ENCODE peak calls at places on chromosomes 7 and 10, in five cellular contexts. N is OCI-LY7, Z is right atrium auricular region, S is HCT116, C is left ventricle myocardium inferior. B is an unnamed sample.

GRCh38 chr7:149427096-149427680 is 33.7 kb downstream of the ZNF777 start:
- DNase-seq in N (no peak), Z (no peak), S (no peak), C (no peak), B (no peak)

GRCh38 chr7:110809832-110810231 is 281.1 kb upstream of the LRRN3 start:
- DNase-seq in N (no peak), Z (no peak), S (no peak), C (no peak), B (no peak)

GRCh38 chr7:139651308-139651707 is 126.5 kb downstream of the HIPK2 start:
- DNase-seq in N (no peak), Z (no peak), S (no peak), C (no peak), B (peak; percentile 15)

GRCh38 chr10:112262556-112262955 is 20.6 kb upstream of the TECTB start:
- DNase-seq in N (no peak), Z (no peak), S (no peak), C (no peak), B (no peak)

GRCh38 chr10:46546591-46547330 is 9.7 kb downstream of the GPRIN2 start:
- DNase-seq in N (no peak), Z (no peak), S (no peak), C (peak; percentile 12), B (no peak)

GRCh38 chr7:13159467-13160184 is 472.2 kb downstream of the ARL4A start:
- DNase-seq in N (no peak), Z (no peak), S (no peak), C (no peak), B (no peak)

GRCh38 chr10:93476756-93477155 is 5.4 kb downstream of the MYOF start:
- DNase-seq in N (no peak), Z (no peak), S (no peak), C (no peak), B (no peak)

GRCh38 chr7:133771778-133772421 is 355.2 kb upstream of the LRGUK start:
- DNase-seq in N (no peak), Z (no peak), S (no peak), C (no peak), B (no peak)

GRCh38 chr10:93954726-93955363 is 38.9 kb upstream of the PLCE1 start:
- DNase-seq in N (no peak), Z (no peak), S (no peak), C (no peak), B (no peak)

GRCh38 chr7:44285561-44285960 is 39.8 kb downstream of the CAMK2B start:
- DNase-seq in N (no peak), Z (no peak), S (no peak), C (peak; percentile 5), B (no peak)

GRCh38 chr7:17535776-17536175 is 237.3 kb downstream of the AHR start:
- DNase-seq in N (no peak), Z (no peak), S (no peak), C (no peak), B (no peak)

GRCh38 chr7:20352573-20353304 is 22.0 kb downstream of the ITGB8 start:
- DNase-seq in N (no peak), Z (no peak), S (peak; percentile 82), C (no peak), B (peak; percentile 73)

GRCh38 chr10:23367896-23368685 is 23.5 kb upstream of the C10orf67 start:
- DNase-seq in N (peak; percentile 14), Z (no peak), S (no peak), C (no peak), B (no peak)

GRCh38 chr7:122010116-122010515 is 133.9 kb downstream of the AASS start:
- DNase-seq in N (no peak), Z (no peak), S (no peak), C (no peak), B (no peak)

GRCh38 chr7:122013070-122013469 is 131.0 kb downstream of the AASS start:
- DNase-seq in N (no peak), Z (no peak), S (no peak), C (no peak), B (no peak)

GRCh38 chr7:122018032-122018431 is 126.0 kb downstream of the AASS start:
- DNase-seq in N (no peak), Z (no peak), S (no peak), C (no peak), B (no peak)

DNA sequence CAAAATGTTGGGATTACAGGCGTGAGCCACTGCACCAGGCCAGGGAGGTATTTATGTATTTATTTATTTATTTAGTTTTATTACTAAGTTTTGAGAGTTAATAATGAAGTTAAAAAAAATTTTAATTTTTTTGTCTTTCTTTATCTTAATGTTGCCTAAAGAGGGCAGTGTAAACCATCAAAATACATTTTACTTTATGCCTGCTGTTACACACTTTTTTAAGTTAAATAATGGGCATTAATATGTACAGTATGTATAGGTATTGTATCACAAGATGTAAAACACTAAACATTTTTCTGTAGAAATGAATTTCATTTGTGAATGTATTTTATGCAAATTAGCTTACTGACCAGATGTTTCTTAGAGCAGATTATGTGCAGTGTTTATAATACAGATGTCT is 129.4 kb downstream of the AASS start:
- DNase-seq in N (no peak), Z (no peak), S (no peak), C (no peak), B (no peak)
- TF ChIP-seq CTCF in N (peak; percentile 34), Z (no peak), S (peak; percentile 24), C (no peak), B (peak; percentile 61)

DNA sequence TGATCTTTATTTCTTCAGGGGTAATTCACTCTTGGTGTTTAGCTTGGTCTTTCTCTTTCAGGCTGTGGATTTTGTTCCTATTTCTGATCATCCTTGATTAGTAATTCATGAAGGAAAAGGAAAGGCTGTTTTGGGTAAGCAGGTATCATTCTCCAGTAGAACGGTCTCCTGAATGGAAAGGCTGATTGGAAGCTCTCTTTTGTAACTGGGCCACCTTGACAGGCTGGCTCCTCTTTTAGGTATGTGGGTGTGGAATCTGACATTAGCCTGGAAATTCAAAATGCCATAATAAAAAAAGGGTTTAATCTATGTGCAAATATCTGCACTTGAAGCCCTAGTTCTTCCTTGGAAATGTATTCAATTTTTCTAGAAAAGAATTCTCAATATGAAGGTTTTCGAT is 18.9 kb downstream of the TAS2R39 start:
- DNase-seq in N (no peak), Z (no peak), S (no peak), C (no peak), B (no peak)
- H3K4me1 ChIP-seq in N (peaks cover 11% of the 10 kb centered on the region), Z (no peaks in the 10 kb centered on the region), S (no peaks in the 10 kb centered on the region), C (no peaks in the 10 kb centered on the region), B (no peaks in the 10 kb centered on the region)

GRCh38 chr7:157656195-157656769 is 319.5 kb downstream of the DNAJB6 start:
- DNase-seq in N (no peak), Z (no peak), S (no peak), C (no peak), B (no peak)
- TF ChIP-seq CTCF in N (no peak), Z (no peak), S (no peak), C (no peak), B (no peak)

GRCh38 chr10:125009580-125010235 is 67.8 kb downstream of the ZRANB1 start:
- DNase-seq in N (no peak), Z (no peak), S (no peak), C (peak; percentile 12), B (no peak)

GRCh38 chr10:125011926-125012705 is 70.2 kb downstream of the ZRANB1 start:
- DNase-seq in N (no peak), Z (no peak), S (no peak), C (peak; percentile 51), B (no peak)

GRCh38 chr10:125012851-125013528 is 71.1 kb downstream of the ZRANB1 start:
- DNase-seq in N (no peak), Z (no peak), S (no peak), C (no peak), B (no peak)

GRCh38 chr10:125010362-125010761 is 68.4 kb downstream of the ZRANB1 start:
- DNase-seq in N (no peak), Z (no peak), S (no peak), C (peak; percentile 3), B (no peak)

DNA sequence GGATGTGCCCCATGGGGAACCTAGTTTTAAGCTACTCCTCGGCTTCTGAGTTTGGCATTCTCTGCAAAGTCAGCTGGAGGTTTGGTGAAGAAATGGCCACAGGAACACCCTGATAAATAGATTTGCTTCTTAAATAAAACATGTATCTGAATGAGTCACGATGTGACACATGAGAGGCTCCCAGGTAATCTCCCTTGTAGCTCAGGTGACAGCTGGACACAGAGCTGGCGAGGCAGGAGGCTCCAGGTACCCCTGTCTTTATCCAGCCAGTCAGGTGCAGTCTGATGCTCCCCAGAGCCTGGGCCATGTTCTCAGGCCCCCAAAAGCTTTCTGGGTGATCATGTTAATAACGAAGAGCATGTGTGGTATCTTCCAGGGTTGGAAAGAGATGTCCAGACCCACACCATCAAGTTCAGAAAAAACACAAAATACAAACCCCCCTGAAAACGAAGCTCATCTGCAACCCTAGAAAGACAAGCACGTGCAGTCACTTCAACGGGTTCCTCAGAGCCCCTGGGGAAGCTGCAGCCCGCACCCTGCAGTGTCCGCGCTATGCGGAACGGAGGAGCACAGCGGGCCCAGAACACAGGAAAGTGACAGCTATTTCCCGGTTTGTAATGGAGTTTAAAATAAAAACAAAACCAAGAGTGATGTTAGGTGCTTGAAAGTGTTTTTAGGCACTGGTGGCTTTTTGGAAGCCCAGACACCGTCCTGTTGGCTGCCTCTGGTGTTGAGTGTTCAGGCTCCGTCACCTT is 69.4 kb downstream of the ZRANB1 start:
- DNase-seq in N (no peak), Z (no peak), S (no peak), C (peak; percentile 13), B (no peak)
- H3K4me1 ChIP-seq in N (no peaks in the 10 kb centered on the region), Z (no peaks in the 10 kb centered on the region), S (no peaks in the 10 kb centered on the region), C (peaks cover 91% of the 10 kb centered on the region), B (no peaks in the 10 kb centered on the region)

GRCh38 chr7:1055084-1055450 is 10.7 kb downstream of the GPR146 start:
- DNase-seq in N (no peak), Z (peak; percentile 85), S (no peak), C (peak; percentile 85), B (no peak)

GRCh38 chr7:1057416-1058291 is 13.3 kb downstream of the GPR146 start:
- DNase-seq in N (no peak), Z (no peak), S (no peak), C (no peak), B (no peak)

GRCh38 chr7:1056785-1057410 is 12.6 kb downstream of the GPR146 start:
- DNase-seq in N (no peak), Z (no peak), S (no peak), C (no peak), B (no peak)

GRCh38 chr7:1055491-1056005 is 11.2 kb downstream of the GPR146 start:
- DNase-seq in N (no peak), Z (no peak), S (no peak), C (no peak), B (no peak)

DNA sequence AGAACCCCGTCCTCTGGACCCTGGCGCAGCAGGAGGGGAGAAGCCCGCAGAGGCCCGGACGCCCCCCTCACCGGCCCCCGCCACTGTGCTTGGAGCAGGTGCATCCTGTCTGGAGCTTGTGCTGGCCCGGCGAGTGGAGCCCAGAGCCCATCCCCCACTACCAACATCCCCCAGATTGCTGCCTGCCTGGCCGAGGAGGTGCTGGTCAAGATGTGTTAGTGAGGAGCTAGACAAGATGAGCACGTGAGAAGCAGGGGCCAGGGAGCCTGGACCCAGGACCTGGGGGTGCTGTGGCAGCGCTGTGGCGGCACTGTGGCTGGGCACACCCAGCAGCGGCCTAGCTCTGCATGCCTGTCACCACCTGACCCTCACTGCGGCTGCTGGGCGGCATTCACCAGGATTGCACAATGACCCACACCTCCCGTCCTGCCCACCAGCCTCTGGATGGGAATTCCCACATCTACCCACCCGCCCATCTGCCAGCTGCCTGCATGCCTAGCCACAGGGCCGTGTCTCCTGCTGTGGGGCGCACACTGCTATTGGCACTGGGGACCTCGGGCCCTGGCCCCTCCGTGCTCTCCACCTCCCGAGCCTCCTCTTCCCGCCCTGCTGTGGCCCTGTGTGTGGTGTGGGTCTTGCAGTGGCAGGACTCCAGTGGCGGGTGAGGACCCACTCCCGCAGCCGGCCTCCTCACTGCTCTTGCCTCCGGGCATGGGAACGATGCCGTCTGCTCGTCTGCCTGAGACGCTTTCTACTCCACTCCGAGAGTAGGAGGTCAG is 11.8 kb downstream of the GPR146 start:
- DNase-seq in N (peak; percentile 36), Z (no peak), S (no peak), C (peak; percentile 65), B (peak; percentile 74)
- TF ChIP-seq CTCF in N (no peak), Z (no peak), S (no peak), C (no peak), B (no peak)

GRCh38 chr7:100380180-100380579 is 6.9 kb downstream of the PILRA start:
- DNase-seq in N (no peak), Z (no peak), S (no peak), C (no peak), B (no peak)
- H3K4me1 ChIP-seq in N (peaks cover 15% of the 10 kb centered on the region), Z (no peaks in the 10 kb centered on the region), S (no peaks in the 10 kb centered on the region), C (peaks cover 5% of the 10 kb centered on the region), B (no peaks in the 10 kb centered on the region)